ENCODE peak calls at places on chromosomes 4 and X, in nine cellular contexts. F is heart right ventricle; S is transverse colon; K is CD4-positive, alpha-beta T cell; A is psoas muscle; M is neural crest cell; X is SK-N-SH; T is glutamatergic neuron; D is Peyer's patch. P is an unnamed sample.

GRCh38 chr4:141074098-141074878 is 59.0 kb downstream of the RNF150 start:
- DNase-seq in M (no peak), K (no peak), X (no peak), D (no peak), T (no peak), A (no peak), F (no peak), S (no peak), P (no peak)

GRCh38 chr4:124943938-124944337 is 231.4 kb upstream of the ANKRD50 start:
- DNase-seq in D (no peak), T (no peak), X (no peak), F (no peak), S (no peak), M (no peak), A (no peak), K (no peak), P (no peak)

GRCh38 chr4:102589743-102590142 is 88.6 kb downstream of the NFKB1 start:
- DNase-seq in A (no peak), S (no peak), K (no peak), M (no peak), D (no peak), T (no peak), F (no peak), X (no peak), P (no peak)

GRCh38 chr4:24470681-24471622 is 113.4 kb downstream of the DHX15 start:
- DNase-seq in X (peak; percentile 63), T (peak; percentile 50), F (peak; percentile 25), S (peak; percentile 11), A (peak; percentile 47), D (peak; percentile 52), K (no peak), M (peak; percentile 34), P (no peak)

GRCh38 chr4:89708903-89709361 is 128.0 kb downstream of the SNCA start:
- DNase-seq in A (no peak), S (no peak), T (no peak), D (no peak), K (no peak), M (peak; percentile 8), X (no peak), F (no peak), P (no peak)

GRCh38 chr4:114659386-114660008 is 60.9 kb downstream of the UGT8 start:
- DNase-seq in M (peak; percentile 48), X (peak; percentile 60), S (peak; percentile 70), T (peak; percentile 60), K (no peak), D (peak; percentile 46), F (peak; percentile 8), A (no peak), P (peak; percentile 44)

GRCh38 chr4:176238819-176239218 is 30.2 kb downstream of the ASB5 start:
- DNase-seq in X (no peak), K (no peak), A (no peak), S (no peak), F (no peak), M (no peak), D (no peak), T (no peak), P (no peak)

GRCh38 chrX:153662266-153662665 is 11.3 kb downstream of the PNCK start:
- DNase-seq in A (peak; percentile 43), M (no peak), X (peak; percentile 27), F (peak; percentile 16), K (peak; percentile 67), T (peak; percentile 47), S (peak; percentile 64), D (peak; percentile 77), P (peak; percentile 61)

GRCh38 chrX:49309401-49309981 is 6.0 kb downstream of the GAGE10 start:
- DNase-seq in F (no peak), X (no peak), T (no peak), K (no peak), A (no peak), D (no peak), S (no peak), M (no peak), P (no peak)

GRCh38 chrX:104347860-104348259 is 93.1 kb upstream of the ESX1 start:
- DNase-seq in X (no peak), F (no peak), T (no peak), D (no peak), A (no peak), M (no peak), K (no peak), S (no peak), P (no peak)

GRCh38 chr4:53132117-53132889 is 233.6 kb downstream of the SCFD2 start:
- DNase-seq in S (no peak), K (no peak), A (no peak), X (no peak), D (no peak), F (no peak), T (no peak), M (no peak), P (no peak)

GRCh38 chr4:3331511-3332394 is 38.9 kb downstream of the RGS12 start:
- DNase-seq in S (no peak), K (no peak), T (no peak), X (no peak), A (no peak), F (peak; percentile 53), D (no peak), M (no peak), P (peak; percentile 38)

GRCh38 chrX:86121916-86122315 is 26.3 kb upstream of the DACH2 start:
- DNase-seq in K (no peak), F (no peak), T (no peak), A (no peak), X (no peak), S (no peak), M (no peak), D (no peak), P (no peak)

GRCh38 chr4:65007841-65008439 is 598.7 kb upstream of the TECRL start:
- DNase-seq in X (peak; percentile 8), D (no peak), S (no peak), M (peak; percentile 15), K (no peak), F (no peak), A (no peak), T (no peak), P (no peak)

GRCh38 chrX:41858161-41858775 is 65.1 kb downstream of the CASK start:
- DNase-seq in X (no peak), D (no peak), M (no peak), T (no peak), A (no peak), S (no peak), K (no peak), F (no peak), P (no peak)
- TF ChIP-seq CTCF in X (no peak), D (no peak), M (no peak), T (no peak), A (no peak), S (no peak), K (no peak), F (no peak), P (no peak)

DNA sequence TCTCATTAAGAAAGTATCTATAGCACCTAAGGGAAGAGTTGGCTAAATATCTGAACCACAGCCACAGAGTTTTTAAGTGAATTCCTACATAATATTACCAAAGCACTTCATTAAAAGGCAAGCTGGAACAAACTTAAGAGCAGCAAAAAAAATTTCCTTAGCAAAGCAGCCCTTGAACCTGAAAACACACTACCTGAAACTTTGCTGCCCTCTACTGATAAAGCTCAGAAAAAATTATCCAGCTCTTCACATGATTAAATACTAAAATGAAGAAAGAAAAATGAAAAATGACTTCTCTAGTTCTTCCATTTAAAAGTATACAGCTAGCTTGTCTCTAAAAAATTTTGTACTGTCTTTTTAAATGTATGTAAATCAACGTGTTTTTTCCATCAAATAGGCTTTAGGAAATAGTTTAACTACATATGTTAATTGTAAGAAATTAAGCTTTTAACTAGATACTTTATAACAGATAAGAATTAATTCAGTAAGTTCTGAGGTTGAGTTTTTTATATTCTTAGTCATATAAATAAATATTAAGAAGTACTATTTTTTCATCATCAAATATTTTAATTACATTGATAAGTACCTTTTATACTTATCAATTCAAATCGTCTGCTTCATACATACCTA is 156.1 kb downstream of the STPG2 start:
- DNase-seq in K (no peak), D (no peak), X (peak; percentile 41), S (no peak), F (no peak), T (no peak), A (no peak), M (no peak), P (no peak)
- TF ChIP-seq CTCF in K (no peak), D (no peak), X (peak; percentile 67), S (no peak), F (peak; percentile 22), T (peak; percentile 47), A (no peak), M (peak; percentile 78), P (peak; percentile 5)

GRCh38 chr4:75513529-75514130 is 573 bp downstream of the RCHY1 start:
- DNase-seq in A (no peak), T (no peak), X (no peak), F (no peak), D (no peak), M (peak; percentile 3), K (no peak), S (no peak), P (no peak)

GRCh38 chr4:75514949-75515612 is 808 bp downstream of the THAP6 start:
- DNase-seq in F (no peak), T (no peak), A (no peak), K (no peak), M (no peak), D (no peak), S (no peak), X (peak; percentile 7), P (no peak)

GRCh38 chr4:75512336-75513211 is 1.6 kb downstream of the RCHY1 start:
- DNase-seq in X (no peak), D (no peak), S (no peak), F (no peak), A (no peak), M (no peak), K (no peak), T (no peak), P (no peak)

GRCh38 chr4:75516144-75516543 is 1.9 kb downstream of the THAP6 start:
- DNase-seq in T (no peak), F (no peak), X (no peak), A (no peak), S (no peak), K (no peak), D (no peak), M (no peak), P (no peak)

GRCh38 chr4:75514131-75514948 is at the start of the genes RCHY1 and THAP6:
- DNase-seq in A (peak; percentile 95), M (peak; percentile 88), S (peak; percentile 97), X (peak; percentile 90), D (peak; percentile 97), T (peak; percentile 94), F (peak; percentile 97), K (peak; percentile 88), P (peak; percentile 95)
- TF ChIP-seq CTCF in A (no peak), M (peak; percentile 22), S (no peak), X (no peak), D (no peak), T (no peak), F (no peak), K (no peak), P (no peak)

GRCh38 chrX:68827848-68828562 is 816 bp upstream of the EFNB1 start:
- DNase-seq in A (peak; percentile 80), D (peak; percentile 83), F (peak; percentile 83), T (peak; percentile 87), X (peak; percentile 77), K (peak; percentile 79), S (peak; percentile 88), M (peak; percentile 85), P (peak; percentile 40)
- TF ChIP-seq CTCF in A (peak; percentile 84), D (peak; percentile 89), F (peak; percentile 88), T (peak; percentile 79), X (peak; percentile 96), K (peak; percentile 72), S (peak; percentile 96), M (peak; percentile 83), P (peak; percentile 83)